ENCODE peak calls at places on chromosomes 11 and 22, in six cellular contexts. J is lower lobe of right lung, B is cardiac muscle cell, D is endodermal cell, X is heart right ventricle, Y is hepatocyte. N is an unnamed sample.

GRCh38 chr22:22849640-22850610 is 37.7 kb upstream of the IGLL5 start:
- DNase-seq in J (no peak), B (no peak), D (no peak), X (no peak), Y (no peak), N (no peak)

GRCh38 chr11:63599211-63600122 is 14.8 kb downstream of the PLAAT3 start:
- DNase-seq in J (no peak), B (no peak), D (no peak), X (no peak), Y (no peak), N (no peak)

GRCh38 chr11:65912840-65913239 is 6.0 kb downstream of the C11orf68 start:
- DNase-seq in J (no peak), B (no peak), D (peak), X (no peak), Y (no peak), N (no peak)

GRCh38 chr11:111439905-111440304 is 60.8 kb upstream of the POU2AF1 start:
- DNase-seq in J (no peak), B (no peak), D (no peak), X (no peak), Y (no peak), N (no peak)

GRCh38 chr11:95968585-95968984 is 44.7 kb upstream of the MTMR2 start:
- DNase-seq in J (no peak), B (no peak), D (no peak), X (no peak), Y (no peak), N (no peak)

GRCh38 chr11:77865805-77866204 is 44.9 kb downstream of the AAMDC start:
- DNase-seq in J (no peak), B (no peak), D (no peak), X (no peak), Y (no peak), N (no peak)

GRCh38 chr11:21965221-21965620 is 227.7 kb upstream of the ANO5 start:
- DNase-seq in J (no peak), B (no peak), D (no peak), X (no peak), Y (no peak), N (no peak)

GRCh38 chr11:96143016-96143670 is 199.9 kb downstream of the MAML2 start:
- DNase-seq in J (no peak), B (no peak), D (no peak), X (no peak), Y (no peak), N (no peak)

GRCh38 chr11:65911682-65912568 is 6.9 kb downstream of the C11orf68 start:
- DNase-seq in J (no peak), B (peak), D (peak), X (peak), Y (peak), N (no peak)

GRCh38 chr11:64611961-64612646 is 21.1 kb downstream of the SLC22A12 start:
- DNase-seq in J (no peak), B (no peak), D (no peak), X (no peak), Y (no peak), N (peak)

DNA sequence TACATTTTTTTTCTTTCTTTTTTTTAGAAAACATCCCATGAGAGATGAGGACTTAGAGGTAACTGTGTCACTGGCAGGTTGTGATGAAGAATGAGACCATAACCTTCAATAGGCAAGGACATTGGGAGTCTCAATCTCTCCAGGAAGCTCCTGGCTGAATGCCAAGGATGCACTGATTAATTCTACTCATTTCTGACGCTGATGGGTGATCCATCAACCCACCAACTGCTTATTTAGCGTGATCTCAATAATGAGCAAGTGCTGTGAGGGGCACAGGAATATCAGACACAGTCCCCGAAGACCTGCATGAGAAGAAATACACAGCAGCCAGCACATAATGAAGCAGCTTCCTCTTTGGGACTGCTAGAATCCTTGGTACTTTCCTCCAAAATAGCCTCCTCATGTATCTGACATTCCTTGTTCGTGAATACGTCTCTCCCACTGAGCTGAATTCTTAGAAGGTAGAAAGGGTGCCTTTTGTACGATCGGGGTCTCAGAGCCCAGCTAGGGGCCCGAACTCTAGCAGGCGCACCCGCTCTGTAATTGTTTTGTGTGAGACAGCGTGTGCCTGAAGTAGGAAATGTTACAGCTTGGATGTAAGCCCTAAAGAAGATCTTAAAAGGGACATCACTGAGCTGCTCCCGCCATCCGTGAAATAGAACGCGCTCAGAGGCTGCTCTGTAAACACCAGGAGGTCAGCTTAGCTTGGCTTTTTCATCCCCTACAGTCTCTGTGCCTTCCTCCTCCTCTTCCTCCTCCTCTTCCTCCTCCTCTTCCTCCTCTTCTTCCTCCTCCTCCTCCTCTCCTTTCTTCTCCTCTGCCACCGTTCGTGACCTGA is 7.2 kb downstream of the CLMP start:
- DNase-seq in J (no peak), B (no peak), D (no peak), X (no peak), Y (no peak), N (no peak)
- H3K27ac ChIP-seq in J (no peak), B (no peak), D (peak), X (no peak), Y (peak), N (no peak)

GRCh38 chr11:74444173-74444832 is 23.0 kb downstream of the KCNE3 start:
- DNase-seq in J (no peak), B (peak), D (peak), X (no peak), Y (no peak), N (no peak)

GRCh38 chr11:74438681-74439080 is 28.7 kb downstream of the KCNE3 start:
- DNase-seq in J (no peak), B (no peak), D (no peak), X (no peak), Y (no peak), N (no peak)

GRCh38 chr11:74443071-74443864 is 24.1 kb downstream of the KCNE3 start:
- DNase-seq in J (no peak), B (peak), D (peak), X (no peak), Y (peak), N (no peak)

GRCh38 chr11:74446445-74446844 is 20.9 kb downstream of the KCNE3 start:
- DNase-seq in J (no peak), B (no peak), D (no peak), X (no peak), Y (peak), N (no peak)

GRCh38 chr11:74442601-74443000 is 24.7 kb downstream of the KCNE3 start:
- DNase-seq in J (no peak), B (no peak), D (no peak), X (no peak), Y (peak), N (no peak)
- H3K27ac ChIP-seq in J (no peak), B (peak), D (no peak), X (no peak), Y (peak), N (no peak)

DNA sequence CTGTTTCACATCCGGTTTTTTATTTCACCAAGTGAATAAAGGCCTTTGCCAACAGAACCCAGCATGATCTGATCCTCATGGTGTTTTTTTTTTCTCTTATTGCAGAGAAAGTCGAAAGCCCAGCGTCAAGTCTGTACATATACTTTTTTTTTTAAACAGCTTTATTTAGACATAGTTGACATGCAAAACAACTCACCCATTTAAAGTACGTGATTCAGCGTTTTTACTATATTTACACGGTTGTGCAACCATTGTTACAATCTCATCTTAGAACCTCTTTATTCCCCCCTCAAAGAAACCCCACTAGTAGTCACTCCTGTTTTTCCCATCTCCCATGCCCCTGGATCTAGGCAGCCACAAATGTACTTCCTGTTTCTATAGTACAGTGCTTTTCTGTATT is 20.6 kb upstream of the AP1B1 start:
- DNase-seq in J (no peak), B (no peak), D (no peak), X (no peak), Y (no peak), N (no peak)
- H3K27ac ChIP-seq in J (no peak), B (no peak), D (no peak), X (no peak), Y (no peak), N (no peak)

DNA sequence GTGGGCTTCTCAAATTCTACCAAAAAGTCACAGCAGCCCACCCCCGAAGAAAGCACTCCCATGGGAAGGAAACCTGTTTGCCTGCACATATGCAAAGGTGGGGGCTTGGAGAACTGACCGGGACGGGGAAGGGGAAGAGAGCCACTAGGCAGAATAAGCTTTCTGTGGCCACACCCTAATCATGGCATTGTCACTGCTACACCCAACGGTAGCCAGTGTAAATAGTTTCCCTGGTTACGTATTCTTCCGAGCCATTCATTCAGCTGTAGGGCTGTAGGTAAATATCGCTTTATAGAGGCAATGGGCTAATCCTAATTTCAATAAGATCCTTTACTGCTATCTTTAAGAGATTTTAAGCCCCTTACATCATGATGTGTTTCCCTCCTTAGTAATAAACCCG is 61.7 kb downstream of the PRDM11 start:
- DNase-seq in J (no peak), B (no peak), D (no peak), X (no peak), Y (no peak), N (no peak)
- H3K27ac ChIP-seq in J (peak), B (no peak), D (no peak), X (peak), Y (peak), N (no peak)

DNA sequence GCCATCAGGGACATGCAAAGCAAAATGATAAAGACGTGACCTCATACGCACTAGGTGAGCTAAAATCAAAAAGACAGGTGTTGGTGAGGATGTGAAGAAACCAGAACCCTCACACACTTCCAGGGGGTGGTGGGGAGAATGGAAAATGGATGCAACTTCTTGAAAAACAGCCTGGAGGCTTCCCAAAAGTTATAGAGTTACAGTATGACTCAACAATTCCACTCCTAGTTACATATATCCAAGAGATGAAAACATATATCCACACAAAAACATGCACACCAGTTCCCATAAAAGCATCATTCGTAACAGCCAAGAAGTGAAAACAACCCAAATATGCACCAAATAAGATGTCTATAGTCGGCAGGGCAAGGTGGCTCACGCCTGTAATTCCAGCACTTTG is 42.1 kb upstream of the APLNR start:
- DNase-seq in J (no peak), B (no peak), D (no peak), X (no peak), Y (no peak), N (no peak)
- H3K27ac ChIP-seq in J (no peak), B (no peak), D (no peak), X (no peak), Y (peak), N (no peak)

DNA sequence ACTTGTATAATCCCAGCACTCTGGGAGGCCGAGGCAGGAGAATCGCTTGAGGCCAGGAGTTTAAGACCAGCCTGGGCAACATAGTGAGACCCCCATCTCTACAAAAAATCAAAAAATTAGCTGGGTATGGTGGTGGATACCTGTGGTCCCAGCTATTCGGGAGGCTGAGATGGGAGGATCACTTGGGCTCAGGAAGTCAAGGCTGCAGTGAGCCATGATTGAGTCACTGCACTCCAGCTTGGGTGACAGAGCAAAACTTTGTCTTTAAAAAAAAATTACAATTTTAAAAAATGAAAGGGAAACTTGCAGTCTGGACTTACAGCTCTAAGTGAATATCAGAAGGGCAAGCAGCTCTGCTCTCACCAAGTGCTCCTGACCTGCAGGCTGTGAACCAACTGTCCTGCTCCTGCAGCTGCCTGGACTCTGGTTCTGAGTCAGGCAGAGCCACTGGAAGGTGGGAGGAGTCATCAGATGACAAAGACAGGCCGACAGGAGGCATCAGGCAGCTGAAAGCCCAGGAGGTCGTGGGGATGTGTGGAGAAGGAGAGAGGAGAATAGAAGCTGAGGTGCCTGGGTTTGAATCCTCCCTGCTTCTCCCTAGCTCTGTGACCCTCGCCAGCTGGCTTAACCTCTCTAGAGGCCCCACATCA is 9.6 kb downstream of the SMTNL1 start:
- DNase-seq in J (no peak), B (no peak), D (peak), X (no peak), Y (peak), N (no peak)
- H3K27ac ChIP-seq in J (no peak), B (peak), D (no peak), X (no peak), Y (no peak), N (no peak)

GRCh38 chr11:34653851-34654490 is 33.1 kb downstream of the EHF start:
- DNase-seq in J (peak), B (no peak), D (peak), X (no peak), Y (peak), N (peak)

GRCh38 chr11:34652191-34652958 is 31.5 kb downstream of the EHF start:
- DNase-seq in J (no peak), B (no peak), D (no peak), X (no peak), Y (no peak), N (no peak)

GRCh38 chr11:34651551-34651950 is 30.7 kb downstream of the EHF start:
- DNase-seq in J (no peak), B (peak), D (no peak), X (no peak), Y (no peak), N (no peak)

GRCh38 chr11:34654491-34655334 is 33.8 kb downstream of the EHF start:
- DNase-seq in J (peak), B (no peak), D (peak), X (no peak), Y (peak), N (peak)

GRCh38 chr11:34653031-34653430 is 32.1 kb downstream of the EHF start:
- DNase-seq in J (no peak), B (no peak), D (no peak), X (no peak), Y (no peak), N (no peak)
- H3K27ac ChIP-seq in J (peak), B (no peak), D (no peak), X (no peak), Y (peak), N (peak)

N was measured in left lung.